ENCODE peak calls at places on chromosome 2, in four cellular contexts. Q is NCI-H774; D is activated naive CD4-positive, alpha-beta T cell; J is activated gamma-delta T cell treated with anti-CD3 and anti-CD28 coated beads, Interleukin-2, amount 50 U/mL, for 16 hours. G is an unnamed sample.

GRCh38 chr2:120741514-120742448 is 6.1 kb downstream of the GLI2 start:
- DNase-seq in D (no peak), Q (no peak), J (no peak), G (no peak)

GRCh38 chr2:100196786-100197494 is 54.5 kb upstream of the AFF3 start:
- DNase-seq in J (no peak), D (no peak), Q (no peak), G (no peak)

GRCh38 chr2:199663157-199663556 is 187.8 kb downstream of the FTCDNL1 start:
- DNase-seq in Q (no peak), D (no peak), J (no peak), G (no peak)

GRCh38 chr2:225041871-225042799 is at the start of gene DOCK10:
- DNase-seq in D (peak), J (peak), Q (no peak), G (no peak)

GRCh38 chr2:210556355-210556980 is at the start of gene CPS1:
- DNase-seq in J (no peak), Q (no peak), D (no peak), G (no peak)

GRCh38 chr2:10019174-10019971 is 24.0 kb upstream of the KLF11 start:
- DNase-seq in Q (no peak), J (no peak), D (no peak), G (no peak)

GRCh38 chr2:24515335-24515734 is 24.3 kb downstream of the NCOA1 start:
- DNase-seq in D (no peak), Q (no peak), J (no peak), G (no peak)

GRCh38 chr2:232276739-232277313 is 101.7 kb upstream of the ALPP start:
- DNase-seq in Q (no peak), J (no peak), D (no peak), G (no peak)

GRCh38 chr2:179181002-179181401 is 83.6 kb downstream of the SESTD1 start:
- DNase-seq in Q (no peak), J (no peak), D (no peak), G (no peak)

GRCh38 chr2:46294185-46294836 is 2.9 kb upstream of the EPAS1 start:
- DNase-seq in J (no peak), Q (no peak), D (no peak), G (no peak)

GRCh38 chr2:105324732-105325131 is 4.8 kb downstream of the TGFBRAP1 start:
- DNase-seq in J (no peak), D (no peak), Q (no peak), G (no peak)

GRCh38 chr2:33267745-33268144 is 208.7 kb upstream of the RASGRP3 start:
- DNase-seq in D (no peak), Q (no peak), J (no peak), G (no peak)

GRCh38 chr2:200483729-200484198 is 26.1 kb downstream of the KCTD18 start:
- DNase-seq in J (no peak), Q (peak), D (no peak), G (peak)

GRCh38 chr2:55419236-55419513 is 481 bp downstream of the CCDC88A start:
- DNase-seq in D (no peak), J (peak), Q (no peak), G (peak)

GRCh38 chr2:230990899-230991150 is 5.1 kb upstream of the SPATA3 start:
- DNase-seq in J (no peak), D (no peak), Q (no peak), G (no peak)

GRCh38 chr2:122136071-122136470 is 380.6 kb downstream of the TSN start:
- DNase-seq in Q (no peak), J (no peak), D (no peak), G (no peak)

GRCh38 chr2:68709421-68709911 is 25.1 kb upstream of the ARHGAP25 start:
- DNase-seq in J (no peak), D (no peak), Q (peak), G (peak)

GRCh38 chr2:189933041-189933440 is 129.5 kb downstream of the MSTN start:
- DNase-seq in J (no peak), D (no peak), Q (no peak), G (no peak)

GRCh38 chr2:234343297-234343696 is 153.6 kb downstream of the ARL4C start:
- DNase-seq in J (no peak), D (no peak), Q (no peak), G (no peak)

GRCh38 chr2:203656522-203657287 is 49.7 kb upstream of the CD28 start:
- DNase-seq in D (no peak), Q (no peak), J (no peak), G (no peak)

GRCh38 chr2:240402566-240403295 is 32.7 kb upstream of the GPC1 start:
- DNase-seq in D (no peak), J (no peak), Q (no peak), G (no peak)